ENCODE peak calls at places on chromosomes 2 and 18, in ten cellular contexts. One of them, this sample, is unnamed.

GRCh38 chr18:51563401-51563800 is 365.9 kb upstream of the MEX3C start:
- DNase-seq in Panc1: no peak
- DNase-seq in OCI-LY7: peak
- DNase-seq in CD4-positive, alpha-beta memory T cell: no peak
- DNase-seq in cardiac muscle cell: no peak
- DNase-seq in H1: no peak
- DNase-seq in fibroblast of lung: no peak
- DNase-seq in CD8-positive, alpha-beta memory T cell: no peak
- DNase-seq in uterus: no peak
- DNase-seq in pancreas: no peak
- DNase-seq in this sample: no peak

GRCh38 chr2:15640291-15640711 is 48.6 kb downstream of the DDX1 start:
- DNase-seq in Panc1: no peak
- DNase-seq in OCI-LY7: no peak
- DNase-seq in CD4-positive, alpha-beta memory T cell: no peak
- DNase-seq in cardiac muscle cell: peak
- DNase-seq in H1: no peak
- DNase-seq in fibroblast of lung: peak
- DNase-seq in CD8-positive, alpha-beta memory T cell: no peak
- DNase-seq in uterus: peak
- DNase-seq in pancreas: no peak
- DNase-seq in this sample: no peak

GRCh38 chr2:103638978-103639377 is 877.1 kb downstream of the TMEM182 start:
- DNase-seq in Panc1: no peak
- DNase-seq in OCI-LY7: no peak
- DNase-seq in CD4-positive, alpha-beta memory T cell: no peak
- DNase-seq in cardiac muscle cell: no peak
- DNase-seq in H1: no peak
- DNase-seq in fibroblast of lung: no peak
- DNase-seq in CD8-positive, alpha-beta memory T cell: no peak
- DNase-seq in uterus: no peak
- DNase-seq in pancreas: no peak
- DNase-seq in this sample: no peak

GRCh38 chr2:230873670-230874401 is 9.1 kb downstream of the ITM2C start:
- DNase-seq in Panc1: no peak
- DNase-seq in OCI-LY7: peak
- DNase-seq in CD4-positive, alpha-beta memory T cell: no peak
- DNase-seq in cardiac muscle cell: no peak
- DNase-seq in H1: no peak
- DNase-seq in fibroblast of lung: no peak
- DNase-seq in CD8-positive, alpha-beta memory T cell: no peak
- DNase-seq in uterus: no peak
- DNase-seq in pancreas: no peak
- DNase-seq in this sample: no peak

GRCh38 chr2:181554511-181554910 is 97.3 kb downstream of the ITGA4 start:
- DNase-seq in Panc1: no peak
- DNase-seq in OCI-LY7: no peak
- DNase-seq in CD4-positive, alpha-beta memory T cell: no peak
- DNase-seq in cardiac muscle cell: no peak
- DNase-seq in H1: no peak
- DNase-seq in fibroblast of lung: no peak
- DNase-seq in CD8-positive, alpha-beta memory T cell: no peak
- DNase-seq in uterus: no peak
- DNase-seq in pancreas: no peak
- DNase-seq in this sample: no peak

GRCh38 chr2:134774786-134775641 is 56.2 kb upstream of the TMEM163 start:
- DNase-seq in Panc1: no peak
- DNase-seq in OCI-LY7: no peak
- DNase-seq in CD4-positive, alpha-beta memory T cell: no peak
- DNase-seq in cardiac muscle cell: peak
- DNase-seq in H1: no peak
- DNase-seq in fibroblast of lung: no peak
- DNase-seq in CD8-positive, alpha-beta memory T cell: no peak
- DNase-seq in uterus: no peak
- DNase-seq in pancreas: no peak
- DNase-seq in this sample: no peak

GRCh38 chr2:235964787-235965390 is 203.3 kb downstream of the GBX2 start:
- DNase-seq in Panc1: no peak
- DNase-seq in OCI-LY7: no peak
- DNase-seq in CD4-positive, alpha-beta memory T cell: no peak
- DNase-seq in cardiac muscle cell: no peak
- DNase-seq in H1: no peak
- DNase-seq in fibroblast of lung: no peak
- DNase-seq in CD8-positive, alpha-beta memory T cell: no peak
- DNase-seq in uterus: no peak
- DNase-seq in pancreas: no peak
- DNase-seq in this sample: no peak

GRCh38 chr2:127887452-127888219 is 1.9 kb upstream of the AMMECR1L start:
- DNase-seq in Panc1: no peak
- DNase-seq in OCI-LY7: no peak
- DNase-seq in CD4-positive, alpha-beta memory T cell: no peak
- DNase-seq in cardiac muscle cell: peak
- DNase-seq in H1: no peak
- DNase-seq in fibroblast of lung: peak
- DNase-seq in CD8-positive, alpha-beta memory T cell: no peak
- DNase-seq in uterus: no peak
- DNase-seq in pancreas: no peak
- DNase-seq in this sample: no peak

GRCh38 chr18:26228562-26229260 is 2.5 kb downstream of the TAF4B start:
- DNase-seq in Panc1: no peak
- DNase-seq in OCI-LY7: peak
- DNase-seq in CD4-positive, alpha-beta memory T cell: no peak
- DNase-seq in cardiac muscle cell: no peak
- DNase-seq in H1: no peak
- DNase-seq in fibroblast of lung: no peak
- DNase-seq in CD8-positive, alpha-beta memory T cell: no peak
- DNase-seq in uterus: no peak
- DNase-seq in pancreas: no peak
- DNase-seq in this sample: no peak

GRCh38 chr18:26226229-26227050 is at the start of gene TAF4B:
- DNase-seq in Panc1: peak
- DNase-seq in OCI-LY7: peak
- DNase-seq in CD4-positive, alpha-beta memory T cell: peak
- DNase-seq in cardiac muscle cell: peak
- DNase-seq in H1: peak
- DNase-seq in fibroblast of lung: peak
- DNase-seq in CD8-positive, alpha-beta memory T cell: peak
- DNase-seq in uterus: peak
- DNase-seq in pancreas: peak
- DNase-seq in this sample: peak

GRCh38 chr18:26227051-26227672 is 917 bp downstream of the TAF4B start:
- DNase-seq in Panc1: no peak
- DNase-seq in OCI-LY7: no peak
- DNase-seq in CD4-positive, alpha-beta memory T cell: no peak
- DNase-seq in cardiac muscle cell: peak
- DNase-seq in H1: no peak
- DNase-seq in fibroblast of lung: peak
- DNase-seq in CD8-positive, alpha-beta memory T cell: no peak
- DNase-seq in uterus: no peak
- DNase-seq in pancreas: no peak
- DNase-seq in this sample: peak

GRCh38 chr18:26225022-26225693 is 1.1 kb upstream of the TAF4B start:
- DNase-seq in Panc1: no peak
- DNase-seq in OCI-LY7: no peak
- DNase-seq in CD4-positive, alpha-beta memory T cell: no peak
- DNase-seq in cardiac muscle cell: no peak
- DNase-seq in H1: no peak
- DNase-seq in fibroblast of lung: no peak
- DNase-seq in CD8-positive, alpha-beta memory T cell: no peak
- DNase-seq in uterus: no peak
- DNase-seq in pancreas: no peak
- DNase-seq in this sample: no peak

GRCh38 chr18:26225915-26226228 is 373 bp upstream of the TAF4B start:
- DNase-seq in Panc1: no peak
- DNase-seq in OCI-LY7: no peak
- DNase-seq in CD4-positive, alpha-beta memory T cell: no peak
- DNase-seq in cardiac muscle cell: no peak
- DNase-seq in H1: no peak
- DNase-seq in fibroblast of lung: no peak
- DNase-seq in CD8-positive, alpha-beta memory T cell: no peak
- DNase-seq in uterus: no peak
- DNase-seq in pancreas: no peak
- DNase-seq in this sample: no peak
- H3K27ac ChIP-seq in Panc1: peak
- H3K27ac ChIP-seq in OCI-LY7: peak
- H3K27ac ChIP-seq in CD4-positive, alpha-beta memory T cell: peak
- H3K27ac ChIP-seq in cardiac muscle cell: no peak
- H3K27ac ChIP-seq in H1: no peak
- H3K27ac ChIP-seq in fibroblast of lung: no peak
- H3K27ac ChIP-seq in CD8-positive, alpha-beta memory T cell: peak
- H3K27ac ChIP-seq in uterus: peak
- H3K27ac ChIP-seq in pancreas: peak
- H3K27ac ChIP-seq in this sample: peak

DNA sequence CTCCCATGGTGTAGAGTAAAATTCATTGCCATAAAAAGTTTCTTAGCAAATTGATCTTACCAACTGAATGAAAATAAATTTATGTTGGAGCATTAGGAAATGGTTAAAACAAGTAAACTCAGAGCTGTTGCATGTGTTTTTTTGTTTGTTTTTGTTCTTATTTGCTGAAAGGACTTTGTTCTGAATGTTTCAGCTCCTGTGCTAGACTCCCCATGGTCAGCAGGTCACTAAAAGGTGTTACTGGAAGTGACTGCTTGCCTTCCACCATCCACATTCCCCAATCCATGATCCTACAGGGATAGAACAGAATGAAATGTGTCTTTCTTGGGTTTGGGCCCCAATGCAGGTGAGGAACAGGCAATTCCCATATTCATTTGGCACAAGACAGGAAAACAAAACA is 101.8 kb downstream of the ALK start:
- DNase-seq in Panc1: no peak
- DNase-seq in OCI-LY7: no peak
- DNase-seq in CD4-positive, alpha-beta memory T cell: no peak
- DNase-seq in cardiac muscle cell: no peak
- DNase-seq in H1: no peak
- DNase-seq in fibroblast of lung: no peak
- DNase-seq in CD8-positive, alpha-beta memory T cell: no peak
- DNase-seq in uterus: no peak
- DNase-seq in pancreas: no peak
- DNase-seq in this sample: no peak
- H3K27ac ChIP-seq in Panc1: no peak
- H3K27ac ChIP-seq in OCI-LY7: no peak
- H3K27ac ChIP-seq in CD4-positive, alpha-beta memory T cell: no peak
- H3K27ac ChIP-seq in cardiac muscle cell: no peak
- H3K27ac ChIP-seq in H1: no peak
- H3K27ac ChIP-seq in fibroblast of lung: no peak
- H3K27ac ChIP-seq in CD8-positive, alpha-beta memory T cell: no peak
- H3K27ac ChIP-seq in uterus: no peak
- H3K27ac ChIP-seq in pancreas: no peak
- H3K27ac ChIP-seq in this sample: no peak

GRCh38 chr18:42707080-42707479 is 408.4 kb downstream of the RIT2 start:
- DNase-seq in Panc1: no peak
- DNase-seq in OCI-LY7: no peak
- DNase-seq in CD4-positive, alpha-beta memory T cell: no peak
- DNase-seq in cardiac muscle cell: no peak
- DNase-seq in H1: no peak
- DNase-seq in fibroblast of lung: no peak
- DNase-seq in CD8-positive, alpha-beta memory T cell: no peak
- DNase-seq in uterus: no peak
- DNase-seq in pancreas: no peak
- DNase-seq in this sample: no peak
- H3K27ac ChIP-seq in Panc1: no peak
- H3K27ac ChIP-seq in OCI-LY7: no peak
- H3K27ac ChIP-seq in CD4-positive, alpha-beta memory T cell: no peak
- H3K27ac ChIP-seq in cardiac muscle cell: peak
- H3K27ac ChIP-seq in H1: no peak
- H3K27ac ChIP-seq in fibroblast of lung: no peak
- H3K27ac ChIP-seq in CD8-positive, alpha-beta memory T cell: no peak
- H3K27ac ChIP-seq in uterus: no peak
- H3K27ac ChIP-seq in pancreas: no peak
- H3K27ac ChIP-seq in this sample: no peak

GRCh38 chr2:64980192-64980591 is 9.0 kb upstream of the SLC1A4 start:
- DNase-seq in Panc1: no peak
- DNase-seq in OCI-LY7: no peak
- DNase-seq in CD4-positive, alpha-beta memory T cell: no peak
- DNase-seq in cardiac muscle cell: no peak
- DNase-seq in H1: no peak
- DNase-seq in fibroblast of lung: no peak
- DNase-seq in CD8-positive, alpha-beta memory T cell: no peak
- DNase-seq in uterus: no peak
- DNase-seq in pancreas: no peak
- DNase-seq in this sample: no peak

GRCh38 chr2:64975232-64975791 is 13.9 kb upstream of the SLC1A4 start:
- DNase-seq in Panc1: peak
- DNase-seq in OCI-LY7: no peak
- DNase-seq in CD4-positive, alpha-beta memory T cell: no peak
- DNase-seq in cardiac muscle cell: peak
- DNase-seq in H1: no peak
- DNase-seq in fibroblast of lung: peak
- DNase-seq in CD8-positive, alpha-beta memory T cell: no peak
- DNase-seq in uterus: no peak
- DNase-seq in pancreas: no peak
- DNase-seq in this sample: no peak

GRCh38 chr2:64976276-64976675 is 12.9 kb upstream of the SLC1A4 start:
- DNase-seq in Panc1: no peak
- DNase-seq in OCI-LY7: no peak
- DNase-seq in CD4-positive, alpha-beta memory T cell: no peak
- DNase-seq in cardiac muscle cell: no peak
- DNase-seq in H1: no peak
- DNase-seq in fibroblast of lung: no peak
- DNase-seq in CD8-positive, alpha-beta memory T cell: no peak
- DNase-seq in uterus: no peak
- DNase-seq in pancreas: no peak
- DNase-seq in this sample: no peak

GRCh38 chr2:64979744-64980143 is 9.5 kb upstream of the SLC1A4 start:
- DNase-seq in Panc1: no peak
- DNase-seq in OCI-LY7: no peak
- DNase-seq in CD4-positive, alpha-beta memory T cell: no peak
- DNase-seq in cardiac muscle cell: no peak
- DNase-seq in H1: no peak
- DNase-seq in fibroblast of lung: no peak
- DNase-seq in CD8-positive, alpha-beta memory T cell: no peak
- DNase-seq in uterus: no peak
- DNase-seq in pancreas: no peak
- DNase-seq in this sample: no peak

DNA sequence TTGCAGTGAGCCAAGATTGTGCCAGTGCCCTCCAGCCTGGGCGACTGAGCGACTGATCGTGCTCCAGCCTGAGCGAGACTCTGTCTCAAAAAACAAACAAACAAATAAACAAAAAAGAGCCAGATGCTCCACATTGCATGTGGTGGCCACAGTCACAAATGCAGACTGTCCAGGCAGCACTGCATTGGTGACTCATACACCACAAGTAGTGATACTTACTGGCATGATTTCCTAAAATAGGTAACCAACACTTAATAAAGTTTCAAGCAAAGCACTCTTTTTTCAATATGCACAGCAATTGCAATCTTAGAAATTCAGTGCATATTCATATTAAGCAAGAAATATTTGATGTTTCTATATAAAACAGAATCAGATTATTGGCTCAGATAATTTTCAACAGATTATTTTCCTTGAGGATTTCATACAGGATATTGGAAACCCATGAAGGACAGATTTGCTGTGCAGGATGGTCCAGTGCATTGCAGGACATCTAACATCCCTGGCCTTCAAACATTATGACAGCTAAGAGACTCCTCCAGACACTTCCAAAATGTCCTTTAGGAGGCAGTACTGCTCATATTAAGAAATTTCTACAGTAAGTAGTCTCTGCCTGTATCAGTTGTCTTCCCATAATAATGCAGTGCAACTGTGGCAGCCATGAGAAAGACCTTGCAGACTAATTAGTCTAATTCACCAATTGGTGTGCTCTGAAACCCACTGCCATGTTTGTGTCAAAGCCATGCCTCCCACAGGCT is 10.5 kb upstream of the SLC1A4 start:
- DNase-seq in Panc1: no peak
- DNase-seq in OCI-LY7: peak
- DNase-seq in CD4-positive, alpha-beta memory T cell: peak
- DNase-seq in cardiac muscle cell: peak
- DNase-seq in H1: no peak
- DNase-seq in fibroblast of lung: no peak
- DNase-seq in CD8-positive, alpha-beta memory T cell: no peak
- DNase-seq in uterus: no peak
- DNase-seq in pancreas: no peak
- DNase-seq in this sample: no peak
- H3K27ac ChIP-seq in Panc1: no peak
- H3K27ac ChIP-seq in OCI-LY7: no peak
- H3K27ac ChIP-seq in CD4-positive, alpha-beta memory T cell: no peak
- H3K27ac ChIP-seq in cardiac muscle cell: no peak
- H3K27ac ChIP-seq in H1: no peak
- H3K27ac ChIP-seq in fibroblast of lung: no peak
- H3K27ac ChIP-seq in CD8-positive, alpha-beta memory T cell: no peak
- H3K27ac ChIP-seq in uterus: no peak
- H3K27ac ChIP-seq in pancreas: no peak
- H3K27ac ChIP-seq in this sample: no peak